ENCODE peak calls at places on chromosomes 4 and X, in nine cellular contexts. U, L, Z, X, H, O, T, A and Y are unnamed samples.

GRCh38 chr4:131499139-131499873 is 1649.8 kb upstream of the PCDH10 start:
- DNase-seq in U (no peak), L (peak), Z (no peak), X (no peak), H (peak), O (peak), T (no peak), A (no peak), Y (peak)

GRCh38 chrX:31871989-31872388 is 800.1 kb upstream of the FTHL17 start:
- DNase-seq in U (no peak), L (no peak), Z (no peak), X (no peak), H (no peak), O (no peak), T (no peak), A (no peak), Y (no peak)

GRCh38 chrX:35664838-35665237 is 133.3 kb upstream of the MAGEB16 start:
- DNase-seq in U (no peak), L (no peak), Z (no peak), X (no peak), H (no peak), O (no peak), T (no peak), A (no peak), Y (no peak)

GRCh38 chr4:1360423-1361283 is 13.6 kb downstream of the UVSSA start:
- DNase-seq in U (no peak), L (peak), Z (no peak), X (no peak), H (peak), O (peak), T (no peak), A (no peak), Y (no peak)

GRCh38 chr4:151719045-151719743 is 41.6 kb downstream of the GATB start:
- DNase-seq in U (no peak), L (no peak), Z (no peak), X (no peak), H (no peak), O (no peak), T (no peak), A (no peak), Y (no peak)

GRCh38 chr4:147736458-147736857 is 4.6 kb downstream of the ARHGAP10 start:
- DNase-seq in U (no peak), L (peak), Z (no peak), X (no peak), H (no peak), O (no peak), T (no peak), A (no peak), Y (no peak)

GRCh38 chr4:73764513-73764912 is 24.1 kb downstream of the CXCL8 start:
- DNase-seq in U (no peak), L (peak), Z (no peak), X (no peak), H (no peak), O (no peak), T (no peak), A (no peak), Y (no peak)

GRCh38 chr4:121236353-121237068 is 72.4 kb upstream of the TNIP3 start:
- DNase-seq in U (no peak), L (no peak), Z (no peak), X (no peak), H (no peak), O (no peak), T (no peak), A (no peak), Y (no peak)

GRCh38 chr4:95640337-95640736 is 91.6 kb upstream of the UNC5C start:
- DNase-seq in U (no peak), L (no peak), Z (no peak), X (no peak), H (no peak), O (no peak), T (no peak), A (no peak), Y (no peak)

GRCh38 chr4:76947369-76947768 is 2.2 kb upstream of the SEPTIN11 start:
- DNase-seq in U (no peak), L (no peak), Z (no peak), X (no peak), H (no peak), O (no peak), T (no peak), A (no peak), Y (no peak)